ENCODE peak calls at places on chromosomes 6 and 20, in four cellular contexts. One of them, this sample, is unnamed.

GRCh38 chr20:7722564-7722963 is 217.7 kb downstream of the HAO1 start:
- DNase-seq in naive thymus-derived CD4-positive, alpha-beta T cell: no peak
- DNase-seq in esophagus squamous epithelium: no peak
- DNase-seq in A673: no peak
- DNase-seq in this sample: no peak

GRCh38 chr6:2765896-2766766 is 938 bp downstream of the WRNIP1 start:
- DNase-seq in naive thymus-derived CD4-positive, alpha-beta T cell: peak
- DNase-seq in esophagus squamous epithelium: no peak
- DNase-seq in A673: peak
- DNase-seq in this sample: peak

GRCh38 chr6:125584468-125584939 is 164.9 kb upstream of the HEY2 start:
- DNase-seq in naive thymus-derived CD4-positive, alpha-beta T cell: no peak
- DNase-seq in esophagus squamous epithelium: no peak
- DNase-seq in A673: no peak
- DNase-seq in this sample: no peak

GRCh38 chr6:55632953-55633352 is 54.0 kb upstream of the HMGCLL1 start:
- DNase-seq in naive thymus-derived CD4-positive, alpha-beta T cell: no peak
- DNase-seq in esophagus squamous epithelium: no peak
- DNase-seq in A673: no peak
- DNase-seq in this sample: no peak

GRCh38 chr6:89385156-89385667 is 26.9 kb downstream of the RRAGD start:
- DNase-seq in naive thymus-derived CD4-positive, alpha-beta T cell: no peak
- DNase-seq in esophagus squamous epithelium: no peak
- DNase-seq in A673: peak
- DNase-seq in this sample: no peak

GRCh38 chr6:112431803-112432202 is 84.7 kb downstream of the RFPL4B start:
- DNase-seq in naive thymus-derived CD4-positive, alpha-beta T cell: no peak
- DNase-seq in esophagus squamous epithelium: no peak
- DNase-seq in A673: no peak
- DNase-seq in this sample: no peak

GRCh38 chr20:19212524-19213502 is at the start of gene SLC24A3:
- DNase-seq in naive thymus-derived CD4-positive, alpha-beta T cell: no peak
- DNase-seq in esophagus squamous epithelium: no peak
- DNase-seq in A673: peak
- DNase-seq in this sample: no peak

GRCh38 chr6:126040826-126041225 is 54.5 kb downstream of the TRMT11 start:
- DNase-seq in naive thymus-derived CD4-positive, alpha-beta T cell: no peak
- DNase-seq in esophagus squamous epithelium: no peak
- DNase-seq in A673: no peak
- DNase-seq in this sample: no peak

GRCh38 chr20:3712279-3712873 is at the start of gene SIGLEC1:
- DNase-seq in naive thymus-derived CD4-positive, alpha-beta T cell: no peak
- DNase-seq in esophagus squamous epithelium: no peak
- DNase-seq in A673: no peak
- DNase-seq in this sample: no peak

GRCh38 chr6:158086054-158086705 is 81.9 kb downstream of the SERAC1 start:
- DNase-seq in naive thymus-derived CD4-positive, alpha-beta T cell: no peak
- DNase-seq in esophagus squamous epithelium: no peak
- DNase-seq in A673: no peak
- DNase-seq in this sample: no peak

GRCh38 chr20:32387262-32387661 is 29.1 kb downstream of the ASXL1 start:
- DNase-seq in naive thymus-derived CD4-positive, alpha-beta T cell: peak
- DNase-seq in esophagus squamous epithelium: no peak
- DNase-seq in A673: no peak
- DNase-seq in this sample: no peak

GRCh38 chr6:104625536-104625935 is 234.2 kb downstream of the HACE1 start:
- DNase-seq in naive thymus-derived CD4-positive, alpha-beta T cell: no peak
- DNase-seq in esophagus squamous epithelium: no peak
- DNase-seq in A673: no peak
- DNase-seq in this sample: no peak

GRCh38 chr6:46998436-46999017 is 43.6 kb downstream of the ADGRF1 start:
- DNase-seq in naive thymus-derived CD4-positive, alpha-beta T cell: no peak
- DNase-seq in esophagus squamous epithelium: no peak
- DNase-seq in A673: no peak
- DNase-seq in this sample: no peak

GRCh38 chr20:52476074-52476751 is 284.6 kb upstream of the ZFP64 start:
- DNase-seq in naive thymus-derived CD4-positive, alpha-beta T cell: no peak
- DNase-seq in esophagus squamous epithelium: no peak
- DNase-seq in A673: no peak
- DNase-seq in this sample: no peak

GRCh38 chr20:53623454-53624206 is 30.0 kb upstream of the ZNF217 start:
- DNase-seq in naive thymus-derived CD4-positive, alpha-beta T cell: no peak
- DNase-seq in esophagus squamous epithelium: no peak
- DNase-seq in A673: peak
- DNase-seq in this sample: no peak

GRCh38 chr6:137036566-137037300 is 8.0 kb downstream of the IL20RA start:
- DNase-seq in naive thymus-derived CD4-positive, alpha-beta T cell: no peak
- DNase-seq in esophagus squamous epithelium: no peak
- DNase-seq in A673: no peak
- DNase-seq in this sample: no peak

GRCh38 chr20:32150291-32150848 is 40.9 kb downstream of the TM9SF4 start:
- DNase-seq in naive thymus-derived CD4-positive, alpha-beta T cell: no peak
- DNase-seq in esophagus squamous epithelium: no peak
- DNase-seq in A673: no peak
- DNase-seq in this sample: no peak

GRCh38 chr6:170360476-170360875 is 53.9 kb downstream of the FAM120B start:
- DNase-seq in naive thymus-derived CD4-positive, alpha-beta T cell: no peak
- DNase-seq in esophagus squamous epithelium: no peak
- DNase-seq in A673: no peak
- DNase-seq in this sample: no peak

GRCh38 chr6:88062376-88062775 is 14.7 kb downstream of the SPACA1 start:
- DNase-seq in naive thymus-derived CD4-positive, alpha-beta T cell: no peak
- DNase-seq in esophagus squamous epithelium: no peak
- DNase-seq in A673: no peak
- DNase-seq in this sample: no peak

DNA sequence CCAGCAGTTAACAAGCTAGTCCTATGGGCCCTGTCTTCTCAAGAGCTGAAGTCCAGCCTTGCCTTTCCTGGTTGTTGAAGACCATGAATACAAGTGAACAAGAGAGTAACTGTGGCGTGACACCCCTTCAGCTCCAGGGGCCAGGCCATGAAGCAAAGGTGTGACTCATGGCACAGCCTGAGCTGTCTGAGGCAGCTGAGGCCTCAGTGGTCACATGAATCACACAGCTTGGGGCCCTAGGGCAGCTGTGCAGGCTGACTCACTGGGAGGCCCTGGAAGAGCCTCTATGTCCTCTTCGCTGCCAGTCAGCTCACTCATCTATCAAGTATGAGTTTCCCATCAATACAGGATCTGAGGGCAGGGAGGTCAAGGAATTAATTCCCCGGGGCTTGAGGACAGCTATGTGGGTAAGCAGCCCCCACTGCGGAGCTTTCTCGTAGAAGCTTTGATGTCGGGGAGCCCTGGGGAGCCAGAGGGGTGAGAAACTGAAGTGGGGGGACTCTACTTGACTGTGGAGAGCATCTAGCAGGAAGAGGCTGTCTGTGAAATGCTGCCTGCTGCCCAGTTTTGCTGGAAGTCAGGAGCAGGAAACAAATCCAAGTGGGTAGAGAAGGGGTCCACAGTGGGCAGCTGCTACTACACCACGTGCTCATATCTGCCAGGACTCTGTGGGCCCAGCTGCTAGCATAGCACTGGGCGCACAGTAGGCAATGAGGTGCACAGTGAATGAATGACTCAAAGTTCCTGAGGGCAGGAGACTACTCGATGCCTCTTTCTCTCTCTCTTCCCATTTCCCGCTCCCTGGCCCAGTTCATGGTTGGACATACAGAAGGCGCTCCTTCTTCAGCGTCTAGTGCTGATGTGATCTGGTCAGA is 13.7 kb upstream of the FAM83C start:
- DNase-seq in naive thymus-derived CD4-positive, alpha-beta T cell: no peak
- DNase-seq in esophagus squamous epithelium: peak
- DNase-seq in A673: peak
- DNase-seq in this sample: peak
- H3K27ac ChIP-seq in naive thymus-derived CD4-positive, alpha-beta T cell: no peak
- H3K27ac ChIP-seq in esophagus squamous epithelium: peak
- H3K27ac ChIP-seq in A673: no peak
- H3K27ac ChIP-seq in this sample: no peak

DNA sequence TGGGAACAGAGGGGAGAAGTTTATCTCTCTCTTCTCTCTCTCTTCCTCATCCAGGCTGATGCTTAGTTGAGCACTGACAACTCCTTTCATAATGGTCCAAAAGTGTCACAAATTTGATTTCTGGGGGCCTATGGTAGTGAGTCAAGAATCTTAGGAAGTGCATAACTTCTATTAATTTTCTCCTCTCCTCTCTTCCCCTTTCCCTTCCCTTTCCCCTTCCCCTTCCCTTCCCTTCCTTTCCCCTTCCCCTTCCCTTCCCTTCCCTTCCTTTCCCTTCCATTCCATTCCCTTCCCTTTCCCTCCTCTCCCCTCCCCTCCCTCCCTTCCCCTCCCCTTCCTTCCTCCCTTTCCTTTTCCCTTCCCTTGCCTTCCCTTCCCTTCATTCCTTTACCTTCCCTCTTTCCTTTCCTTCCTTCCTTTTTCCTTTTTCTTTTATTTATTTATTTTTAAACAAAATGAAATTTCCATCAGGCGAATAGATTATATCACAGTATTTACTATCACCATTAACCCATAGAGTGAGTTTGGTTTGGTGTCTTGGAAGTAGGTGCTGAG is 56.9 kb upstream of the JAG1 start:
- DNase-seq in naive thymus-derived CD4-positive, alpha-beta T cell: no peak
- DNase-seq in esophagus squamous epithelium: no peak
- DNase-seq in A673: no peak
- DNase-seq in this sample: no peak
- H3K27ac ChIP-seq in naive thymus-derived CD4-positive, alpha-beta T cell: no peak
- H3K27ac ChIP-seq in esophagus squamous epithelium: no peak
- H3K27ac ChIP-seq in A673: no peak
- H3K27ac ChIP-seq in this sample: no peak

DNA sequence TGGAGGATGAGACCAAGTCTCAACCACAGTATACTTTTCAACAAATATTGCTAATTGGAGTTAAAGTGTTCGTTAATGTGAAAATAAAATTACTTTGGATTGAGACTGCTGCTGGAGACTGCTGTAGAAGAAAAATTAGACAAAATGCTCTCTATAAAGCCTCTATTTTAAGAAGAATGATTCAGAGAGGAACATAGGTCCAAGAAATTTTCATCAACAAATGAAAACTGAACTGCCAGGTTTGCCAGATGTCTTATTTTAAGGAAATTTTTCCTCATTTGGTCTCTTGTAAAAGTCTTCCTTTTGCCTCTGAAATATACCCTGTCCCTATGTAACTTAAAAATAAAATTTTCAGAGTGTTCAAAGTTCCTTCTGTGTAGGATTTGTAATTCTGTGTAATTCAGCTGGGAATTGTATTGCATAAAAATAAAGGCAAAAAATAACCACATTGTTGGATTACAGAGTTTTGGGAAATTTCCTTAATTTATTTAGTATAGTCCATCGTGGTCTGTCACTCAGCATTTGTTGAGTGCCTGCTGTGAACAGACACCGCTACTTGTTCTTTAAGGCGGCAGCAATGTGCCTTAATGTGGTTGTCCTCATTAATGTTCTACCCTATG is 27.4 kb downstream of the ANKS1A start:
- DNase-seq in naive thymus-derived CD4-positive, alpha-beta T cell: no peak
- DNase-seq in esophagus squamous epithelium: no peak
- DNase-seq in A673: no peak
- DNase-seq in this sample: no peak
- H3K27ac ChIP-seq in naive thymus-derived CD4-positive, alpha-beta T cell: no peak
- H3K27ac ChIP-seq in esophagus squamous epithelium: no peak
- H3K27ac ChIP-seq in A673: no peak
- H3K27ac ChIP-seq in this sample: no peak

DNA sequence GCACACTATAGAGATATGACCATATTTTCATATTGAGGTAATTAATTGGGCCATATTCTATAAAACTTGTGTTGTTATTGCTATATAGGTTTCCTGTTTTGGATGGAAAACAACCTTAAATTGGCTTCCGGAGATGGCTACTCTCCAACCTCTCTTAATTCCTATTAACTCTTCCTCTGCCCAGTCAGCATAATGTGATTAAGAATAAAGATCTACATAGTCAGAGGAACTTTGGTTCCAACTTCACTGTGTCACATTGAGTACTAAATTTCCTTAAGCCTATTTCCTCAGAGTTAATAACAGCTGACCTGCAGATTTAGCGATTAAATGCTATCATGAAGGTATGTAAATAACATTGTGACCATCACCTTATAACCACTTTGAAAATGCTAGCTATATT is 67.7 kb downstream of the PTPRK start:
- DNase-seq in naive thymus-derived CD4-positive, alpha-beta T cell: no peak
- DNase-seq in esophagus squamous epithelium: no peak
- DNase-seq in A673: no peak
- DNase-seq in this sample: no peak
- H3K27ac ChIP-seq in naive thymus-derived CD4-positive, alpha-beta T cell: no peak
- H3K27ac ChIP-seq in esophagus squamous epithelium: no peak
- H3K27ac ChIP-seq in A673: no peak
- H3K27ac ChIP-seq in this sample: no peak

DNA sequence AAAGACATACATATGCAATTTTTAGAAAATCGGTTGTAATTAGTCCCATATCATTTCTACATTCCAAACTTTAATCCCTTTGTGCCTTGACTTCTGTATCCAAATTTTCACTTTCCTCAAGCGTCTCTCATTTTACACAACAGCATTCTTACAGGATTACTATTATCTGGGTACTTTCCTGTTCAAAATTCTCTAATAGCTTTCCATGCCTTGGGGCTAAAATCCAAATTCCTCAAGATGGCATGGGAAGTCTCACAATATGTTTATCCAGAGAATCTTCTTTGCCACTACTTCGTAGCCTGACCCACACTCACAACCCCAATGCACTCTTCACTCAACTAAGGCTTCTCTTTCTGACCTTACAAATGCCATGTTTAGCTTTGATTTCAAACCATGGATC is 125.0 kb downstream of the TBX18 start:
- DNase-seq in naive thymus-derived CD4-positive, alpha-beta T cell: no peak
- DNase-seq in esophagus squamous epithelium: no peak
- DNase-seq in A673: no peak
- DNase-seq in this sample: no peak
- H3K27ac ChIP-seq in naive thymus-derived CD4-positive, alpha-beta T cell: no peak
- H3K27ac ChIP-seq in esophagus squamous epithelium: no peak
- H3K27ac ChIP-seq in A673: no peak
- H3K27ac ChIP-seq in this sample: no peak

GRCh38 chr20:58839991-58840747 is 10.5 kb downstream of the GNAS-AS1 start:
- DNase-seq in naive thymus-derived CD4-positive, alpha-beta T cell: no peak
- DNase-seq in esophagus squamous epithelium: no peak
- DNase-seq in A673: no peak
- DNase-seq in this sample: no peak

GRCh38 chr20:58837717-58838116 is 13.0 kb downstream of the GNAS-AS1 start:
- DNase-seq in naive thymus-derived CD4-positive, alpha-beta T cell: no peak
- DNase-seq in esophagus squamous epithelium: no peak
- DNase-seq in A673: no peak
- DNase-seq in this sample: no peak

GRCh38 chr20:58838174-58838573 is 12.5 kb downstream of the GNAS-AS1 start:
- DNase-seq in naive thymus-derived CD4-positive, alpha-beta T cell: no peak
- DNase-seq in esophagus squamous epithelium: no peak
- DNase-seq in A673: no peak
- DNase-seq in this sample: no peak

GRCh38 chr20:58840816-58841538 is 9.7 kb downstream of the GNAS-AS1 start:
- DNase-seq in naive thymus-derived CD4-positive, alpha-beta T cell: no peak
- DNase-seq in esophagus squamous epithelium: no peak
- DNase-seq in A673: no peak
- DNase-seq in this sample: no peak

GRCh38 chr20:58839474-58839874 is 11.2 kb downstream of the GNAS-AS1 start:
- DNase-seq in naive thymus-derived CD4-positive, alpha-beta T cell: peak
- DNase-seq in esophagus squamous epithelium: no peak
- DNase-seq in A673: peak
- DNase-seq in this sample: peak
- H3K27ac ChIP-seq in naive thymus-derived CD4-positive, alpha-beta T cell: no peak
- H3K27ac ChIP-seq in esophagus squamous epithelium: no peak
- H3K27ac ChIP-seq in A673: no peak
- H3K27ac ChIP-seq in this sample: no peak

GRCh38 chr20:38843346-38843745 is 37.8 kb downstream of the PPP1R16B start:
- DNase-seq in naive thymus-derived CD4-positive, alpha-beta T cell: no peak
- DNase-seq in esophagus squamous epithelium: no peak
- DNase-seq in A673: no peak
- DNase-seq in this sample: no peak
- H3K27ac ChIP-seq in naive thymus-derived CD4-positive, alpha-beta T cell: peak
- H3K27ac ChIP-seq in esophagus squamous epithelium: no peak
- H3K27ac ChIP-seq in A673: no peak
- H3K27ac ChIP-seq in this sample: peak

GRCh38 chr20:58579819-58580492 is 64.8 kb upstream of the APCDD1L start:
- DNase-seq in naive thymus-derived CD4-positive, alpha-beta T cell: no peak
- DNase-seq in esophagus squamous epithelium: no peak
- DNase-seq in A673: no peak
- DNase-seq in this sample: no peak
- H3K27ac ChIP-seq in naive thymus-derived CD4-positive, alpha-beta T cell: no peak
- H3K27ac ChIP-seq in esophagus squamous epithelium: no peak
- H3K27ac ChIP-seq in A673: no peak
- H3K27ac ChIP-seq in this sample: no peak

This sample was measured in CD8-positive, alpha-beta memory T cell.